ENCODE peak calls at places on chromosomes 5 and 9, in four cellular contexts. I is SK-N-SH, M is HepG2, H is K562. V is an unnamed sample.

GRCh38 chr5:55575815-55576583 is 41.2 kb upstream of the PLPP1 start:
- DNase-seq in I (no peak), M (peak; percentile 81), H (no peak), V (no peak)

GRCh38 chr9:38343037-38343436 is 49.5 kb upstream of the ALDH1B1 start:
- DNase-seq in I (no peak), M (no peak), H (no peak), V (no peak)

GRCh38 chr9:98870782-98871455 is 63.4 kb downstream of the GALNT12 start:
- DNase-seq in I (no peak), M (no peak), H (peak; percentile 53), V (no peak)

GRCh38 chr9:89116064-89116817 is 62.4 kb downstream of the SHC3 start:
- DNase-seq in I (no peak), M (no peak), H (no peak), V (no peak)

GRCh38 chr9:112680731-112681402 is 37.0 kb downstream of the INIP start:
- DNase-seq in I (no peak), M (no peak), H (no peak), V (no peak)

GRCh38 chr9:138053996-138054752 is 176.6 kb downstream of the CACNA1B start:
- DNase-seq in I (no peak), M (no peak), H (no peak), V (peak; percentile 6)

GRCh38 chr9:131530930-131531832 is at the start of gene UCK1:
- DNase-seq in I (peak; percentile 100), M (peak; percentile 42), H (peak; percentile 99), V (peak; percentile 79)

GRCh38 chr5:150436141-150436680 is 13.3 kb downstream of the RPS14 start:
- DNase-seq in I (peak; percentile 87), M (peak; percentile 71), H (peak; percentile 91), V (peak; percentile 96)

GRCh38 chr5:17365756-17366155 is 132.3 kb upstream of the TAF11L2 start:
- DNase-seq in I (no peak), M (no peak), H (no peak), V (no peak)

GRCh38 chr9:63816742-63817621 is 1468.0 kb downstream of the FOXD4L5 start:
- DNase-seq in I (peak; percentile 90), M (peak; percentile 70), H (peak; percentile 55), V (peak; percentile 100)

GRCh38 chr5:143217065-143217803 is 186.3 kb downstream of the NR3C1 start:
- DNase-seq in I (no peak), M (peak; percentile 32), H (no peak), V (no peak)

GRCh38 chr5:60334281-60334713 is 365.7 kb downstream of the DEPDC1B start:
- DNase-seq in I (no peak), M (peak; percentile 18), H (no peak), V (no peak)

DNA sequence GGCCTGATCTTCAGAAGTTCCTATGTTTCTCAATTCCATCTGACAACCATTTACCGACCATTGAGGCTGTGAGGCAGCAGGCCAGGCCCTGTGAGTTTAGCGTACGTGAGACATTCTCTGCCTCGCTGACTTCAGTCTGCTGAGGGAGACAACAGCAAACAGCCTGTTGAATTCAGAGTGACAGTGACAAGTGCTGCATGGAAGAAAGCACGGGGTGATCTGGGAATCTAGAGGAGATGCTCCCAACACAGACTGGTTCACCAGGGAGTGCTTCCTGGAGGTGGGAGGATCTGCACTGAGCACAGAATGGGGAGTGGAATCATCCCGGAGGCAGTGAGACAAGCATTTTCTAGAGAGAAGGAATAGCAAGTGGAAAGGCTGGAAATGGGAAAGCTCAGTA is 10.0 kb upstream of the DDX41 start:
- DNase-seq in I (no peak), M (no peak), H (no peak), V (no peak)
- TF ChIP-seq FOXJ3 in I (no peak), M (no peak), H (no peak), V (no peak)

GRCh38 chr9:126587187-126588185 is 26.2 kb upstream of the LMX1B start:
- DNase-seq in I (no peak), M (peak; percentile 68), H (no peak), V (peak; percentile 32)
- TF ChIP-seq FOXJ3 in I (no peak), M (no peak), H (no peak), V (no peak)

GRCh38 chr5:122997294-122997693 is 39.2 kb downstream of the PPIC start:
- DNase-seq in I (no peak), M (no peak), H (no peak), V (no peak)
- TF ChIP-seq FOXJ3 in I (no peak), M (no peak), H (no peak), V (no peak)

GRCh38 chr9:12923472-12924009 is 148.7 kb downstream of the LURAP1L start:
- DNase-seq in I (no peak), M (no peak), H (no peak), V (no peak)
- TF ChIP-seq FOXJ3 in I (no peak), M (no peak), H (no peak), V (no peak)

DNA sequence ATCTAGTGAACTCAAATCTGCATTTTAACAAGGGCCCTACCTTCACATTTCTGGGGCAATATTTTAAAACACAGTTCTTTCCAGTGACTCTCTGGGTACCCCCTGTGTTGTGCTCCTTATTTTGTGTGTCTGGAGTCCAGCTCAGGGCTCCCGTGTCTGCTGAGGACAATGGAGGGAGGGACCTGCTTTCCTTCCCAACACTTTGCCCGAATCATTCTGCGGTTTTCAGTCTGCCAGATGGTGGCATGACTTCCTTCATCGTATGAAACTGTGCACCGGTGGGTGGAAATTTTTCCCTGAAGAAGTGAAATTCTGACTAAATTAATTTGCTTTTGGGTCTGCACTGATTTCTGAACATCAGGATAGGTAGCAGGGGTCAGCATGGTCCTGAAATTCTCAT is 153.6 kb upstream of the CD180 start:
- DNase-seq in I (no peak), M (no peak), H (no peak), V (no peak)
- TF ChIP-seq FOXJ3 in I (no peak), M (no peak), H (no peak), V (no peak)

GRCh38 chr9:3331801-3332200 is 194.0 kb downstream of the RFX3 start:
- DNase-seq in I (peak; percentile 2), M (peak; percentile 17), H (no peak), V (peak; percentile 12)
- TF ChIP-seq FOXJ3 in I (no peak), M (no peak), H (no peak), V (no peak)

V was measured in WTC11.